ENCODE peak calls at places on chromosomes 7 and 10, in six cellular contexts. Q is PC-3, G is mammary epithelial cell, W is H9, U is A549, C is GM23338. E is an unnamed sample.
A peak's percentile ranks its signal among the peaks of the same experiment; 100 is the strongest.

GRCh38 chr7:72254455-72254854 is 157.7 kb downstream of the CALN1 start:
- DNase-seq in Q (no peak), G (no peak), W (no peak), U (no peak), C (no peak), E (no peak)

GRCh38 chr7:101676956-101677355 is 47.9 kb upstream of the MYL10 start:
- DNase-seq in Q (no peak), G (no peak), W (no peak), U (no peak), C (peak; percentile 55), E (no peak)

GRCh38 chr7:45713669-45714520 is 139.7 kb downstream of the ADCY1 start:
- DNase-seq in Q (no peak), G (no peak), W (peak; percentile 19), U (no peak), C (no peak), E (no peak)

GRCh38 chr10:24174014-24174413 is 34.9 kb upstream of the KIAA1217 start:
- DNase-seq in Q (peak; percentile 79), G (peak; percentile 80), W (no peak), U (no peak), C (no peak), E (peak; percentile 21)

GRCh38 chr10:77531441-77532001 is 106.1 kb downstream of the KCNMA1 start:
- DNase-seq in Q (peak; percentile 99), G (peak; percentile 82), W (no peak), U (peak; percentile 90), C (no peak), E (peak; percentile 50)

GRCh38 chr7:139034336-139034735 is 1.5 kb downstream of the ZC3HAV1L start:
- DNase-seq in Q (peak; percentile 80), G (peak; percentile 33), W (no peak), U (peak; percentile 31), C (no peak), E (no peak)

GRCh38 chr7:50210706-50211115 is 93.8 kb upstream of the IKZF1 start:
- DNase-seq in Q (no peak), G (no peak), W (no peak), U (no peak), C (no peak), E (no peak)

GRCh38 chr10:14481014-14481413 is 150.3 kb upstream of the FRMD4A start:
- DNase-seq in Q (no peak), G (no peak), W (no peak), U (no peak), C (no peak), E (no peak)

GRCh38 chr7:72313906-72314305 is 98.2 kb downstream of the CALN1 start:
- DNase-seq in Q (no peak), G (no peak), W (no peak), U (no peak), C (no peak), E (no peak)

GRCh38 chr7:42074079-42074478 is 162.9 kb downstream of the GLI3 start:
- DNase-seq in Q (no peak), G (no peak), W (no peak), U (no peak), C (no peak), E (no peak)

GRCh38 chr10:8844141-8844540 is 789.7 kb downstream of the GATA3 start:
- DNase-seq in Q (no peak), G (no peak), W (no peak), U (no peak), C (no peak), E (no peak)

GRCh38 chr10:77889277-77889903 is 37.2 kb downstream of the DLG5 start:
- DNase-seq in Q (peak; percentile 100), G (peak; percentile 72), W (peak; percentile 92), U (no peak), C (peak; percentile 87), E (no peak)

GRCh38 chr7:106768324-106768751 is 96.7 kb upstream of the PIK3CG start:
- DNase-seq in Q (no peak), G (no peak), W (no peak), U (no peak), C (no peak), E (no peak)

GRCh38 chr10:88027570-88027969 is 164.1 kb downstream of the PTEN start:
- DNase-seq in Q (no peak), G (no peak), W (no peak), U (no peak), C (no peak), E (no peak)

GRCh38 chr10:85995791-85996190 is 370.8 kb downstream of the GRID1 start:
- DNase-seq in Q (peak; percentile 43), G (peak; percentile 26), W (no peak), U (peak; percentile 53), C (peak; percentile 34), E (no peak)

GRCh38 chr7:94274828-94275227 is 119.9 kb upstream of the COL1A2 start:
- DNase-seq in Q (no peak), G (no peak), W (no peak), U (no peak), C (no peak), E (no peak)

DNA sequence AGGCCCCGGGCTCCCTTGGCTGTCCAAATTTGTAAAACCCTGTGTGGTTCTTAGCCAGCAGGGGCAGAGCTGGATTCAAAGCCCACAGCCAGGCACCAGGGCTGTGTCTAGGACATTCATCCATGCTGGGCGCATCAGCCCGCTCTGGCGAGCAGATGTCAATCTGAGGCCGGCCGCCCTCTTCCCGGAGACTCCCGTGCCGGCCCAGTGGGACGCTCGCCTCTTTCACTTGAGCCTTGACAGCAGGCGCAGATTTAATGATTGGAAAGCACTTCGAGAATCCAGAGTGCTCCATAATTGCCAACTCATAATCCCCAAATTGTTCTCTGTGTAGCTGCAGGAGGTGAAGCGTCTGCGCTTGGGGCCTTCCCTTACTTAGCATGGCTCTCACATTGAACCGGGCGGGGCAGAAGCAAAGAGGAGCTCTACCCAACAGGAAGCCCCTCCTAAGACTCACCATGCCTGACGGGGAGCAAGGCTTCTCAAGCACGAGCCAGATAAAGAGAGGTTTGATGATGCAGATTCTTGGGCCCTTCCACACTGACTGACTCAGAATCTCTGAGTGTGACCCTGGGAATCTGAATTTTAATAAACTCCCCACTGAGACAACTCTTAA is 36.6 kb downstream of the SLIT1 start:
- DNase-seq in Q (no peak), G (no peak), W (no peak), U (no peak), C (no peak), E (no peak)
- TF ChIP-seq CTCF in Q (no peak), G (no peak), W (no peak), U (no peak), C (no peak), E (no peak)

DNA sequence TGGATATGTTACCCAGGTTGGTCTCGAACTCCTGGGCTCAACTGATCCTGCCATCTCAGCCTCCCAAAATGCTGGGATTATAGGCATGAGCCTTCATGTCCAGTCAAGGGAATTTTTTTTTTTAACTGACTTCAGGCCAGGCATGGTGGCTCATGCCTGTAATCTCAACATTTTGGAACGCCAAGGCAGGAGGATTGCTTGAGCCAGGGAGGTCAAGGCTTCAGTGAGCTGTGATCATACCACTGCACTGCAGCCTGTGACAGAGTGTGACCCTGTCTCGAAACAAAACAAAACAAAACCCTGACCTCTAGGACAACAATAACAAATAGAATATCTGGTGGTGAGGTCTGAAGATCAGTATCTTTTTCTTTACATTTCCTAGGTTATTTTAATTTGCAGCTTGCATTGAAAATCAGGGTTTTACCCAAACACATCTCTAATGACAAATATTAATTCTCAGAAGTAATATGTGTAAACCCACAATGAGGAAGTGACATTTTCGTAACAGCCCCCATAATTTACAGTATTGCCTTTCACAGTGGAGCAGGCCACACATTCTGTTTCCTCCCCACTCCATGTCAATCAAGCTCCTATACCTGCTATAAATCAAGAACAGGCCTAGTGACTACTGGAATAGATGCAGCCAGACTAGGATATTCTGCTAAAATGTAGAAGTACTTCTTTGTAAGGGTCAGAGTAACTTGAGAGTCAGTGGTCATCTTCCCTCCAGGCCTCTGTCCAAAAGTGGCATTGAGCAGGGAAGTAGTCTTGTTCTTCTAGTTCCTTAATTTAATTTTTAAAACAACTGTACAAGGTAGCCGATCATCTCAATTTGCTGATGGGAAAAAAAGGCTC is 43.3 kb upstream of the ECHDC3 start:
- DNase-seq in Q (no peak), G (no peak), W (no peak), U (no peak), C (no peak), E (no peak)
- H3K4me2 ChIP-seq in Q (no peak overlapping the region), G (no peak overlapping the region), W (no peak overlapping the region), U (no peak overlapping the region), C (no peak overlapping the region), E (no peak overlapping the region)

GRCh38 chr10:20858292-20859124 is 38.6 kb downstream of the NEBL start:
- DNase-seq in Q (peak; percentile 53), G (peak; percentile 25), W (no peak), U (no peak), C (peak; percentile 56), E (no peak)
- TF ChIP-seq CTCF in Q (peak; percentile 74), G (peak; percentile 38), W (peak; percentile 78), U (peak; percentile 88), C (no peak), E (peak; percentile 52)

GRCh38 chr7:77251519-77251819 is 51.9 kb upstream of the FGL2 start:
- DNase-seq in Q (no peak), G (no peak), W (no peak), U (no peak), C (no peak), E (no peak)

GRCh38 chr7:77253151-77253550 is 53.5 kb upstream of the FGL2 start:
- DNase-seq in Q (no peak), G (no peak), W (no peak), U (no peak), C (no peak), E (no peak)

GRCh38 chr7:77258014-77258413 is 58.4 kb upstream of the FGL2 start:
- DNase-seq in Q (no peak), G (peak; percentile 16), W (no peak), U (no peak), C (no peak), E (no peak)

GRCh38 chr7:77254915-77255314 is 55.3 kb upstream of the FGL2 start:
- DNase-seq in Q (no peak), G (no peak), W (no peak), U (no peak), C (no peak), E (no peak)

GRCh38 chr7:77254429-77254828 is 54.8 kb upstream of the FGL2 start:
- DNase-seq in Q (no peak), G (no peak), W (no peak), U (no peak), C (no peak), E (no peak)
- H3K4me2 ChIP-seq in Q (no peak overlapping the region), G (no peak overlapping the region), W (no peak overlapping the region), U (no peak overlapping the region), C (no peak overlapping the region), E (no peak overlapping the region)

DNA sequence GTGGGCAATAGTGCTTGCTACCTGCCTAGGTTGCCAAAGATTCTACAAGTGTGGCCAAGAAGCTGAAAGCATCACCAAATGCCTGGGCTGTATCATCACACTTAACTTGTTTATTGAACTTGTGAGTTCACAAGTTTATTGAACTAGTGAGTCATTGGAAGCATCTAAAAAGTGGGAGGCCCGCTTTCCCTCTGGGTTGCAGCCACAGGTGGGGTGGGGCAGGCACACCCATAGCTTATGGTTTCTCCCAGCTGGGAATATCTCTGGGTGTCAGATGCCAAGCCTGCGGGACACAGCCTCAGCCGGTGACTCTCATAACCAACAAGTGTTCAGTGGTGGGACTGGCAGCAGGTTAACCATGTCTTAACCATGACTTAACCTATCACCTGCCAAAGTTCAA is 145.9 kb upstream of the FAM13C start:
- DNase-seq in Q (peak; percentile 100), G (peak; percentile 76), W (no peak), U (no peak), C (no peak), E (no peak)
- TF ChIP-seq CTCF in Q (no peak), G (no peak), W (no peak), U (no peak), C (no peak), E (no peak)